ENCODE peak calls at places on chromosomes 2 and 18, in seven cellular contexts. One of them, this sample, is unnamed.
A peak's percentile ranks its signal among the peaks of the same experiment; 100 is the strongest.

GRCh38 chr2:137888845-137889244 is 75.4 kb upstream of the HNMT start:
- DNase-seq in activated CD4-positive, alpha-beta T cell treated with anti-CD3 and anti-CD28 coated beads for 24 hours: no peak
- DNase-seq in Calu3: peak; percentile 77
- DNase-seq in H4: peak; percentile 48
- DNase-seq in stimulated activated naive CD4-positive, alpha-beta T cell: no peak
- DNase-seq in T-helper 1 cell: no peak
- DNase-seq in H1: peak; percentile 13
- DNase-seq in this sample: no peak

GRCh38 chr2:144357623-144358400 is 162.1 kb downstream of the ZEB2 start:
- DNase-seq in activated CD4-positive, alpha-beta T cell treated with anti-CD3 and anti-CD28 coated beads for 24 hours: no peak
- DNase-seq in Calu3: peak; percentile 60
- DNase-seq in H4: peak; percentile 96
- DNase-seq in stimulated activated naive CD4-positive, alpha-beta T cell: no peak
- DNase-seq in T-helper 1 cell: peak; percentile 83
- DNase-seq in H1: no peak
- DNase-seq in this sample: no peak

GRCh38 chr2:32688511-32688910 is 60.7 kb downstream of the TTC27 start:
- DNase-seq in activated CD4-positive, alpha-beta T cell treated with anti-CD3 and anti-CD28 coated beads for 24 hours: no peak
- DNase-seq in Calu3: no peak
- DNase-seq in H4: no peak
- DNase-seq in stimulated activated naive CD4-positive, alpha-beta T cell: no peak
- DNase-seq in T-helper 1 cell: no peak
- DNase-seq in H1: no peak
- DNase-seq in this sample: no peak

GRCh38 chr2:161104054-161104553 is 56.1 kb upstream of the TANK start:
- DNase-seq in activated CD4-positive, alpha-beta T cell treated with anti-CD3 and anti-CD28 coated beads for 24 hours: no peak
- DNase-seq in Calu3: no peak
- DNase-seq in H4: no peak
- DNase-seq in stimulated activated naive CD4-positive, alpha-beta T cell: no peak
- DNase-seq in T-helper 1 cell: peak; percentile 73
- DNase-seq in H1: no peak
- DNase-seq in this sample: no peak

GRCh38 chr18:13643261-13643671 is 83.1 kb downstream of the FAM210A start:
- DNase-seq in activated CD4-positive, alpha-beta T cell treated with anti-CD3 and anti-CD28 coated beads for 24 hours: no peak
- DNase-seq in Calu3: no peak
- DNase-seq in H4: no peak
- DNase-seq in stimulated activated naive CD4-positive, alpha-beta T cell: no peak
- DNase-seq in T-helper 1 cell: no peak
- DNase-seq in H1: no peak
- DNase-seq in this sample: no peak

GRCh38 chr18:49566217-49566616 is 4.4 kb downstream of the LIPG start:
- DNase-seq in activated CD4-positive, alpha-beta T cell treated with anti-CD3 and anti-CD28 coated beads for 24 hours: no peak
- DNase-seq in Calu3: no peak
- DNase-seq in H4: no peak
- DNase-seq in stimulated activated naive CD4-positive, alpha-beta T cell: no peak
- DNase-seq in T-helper 1 cell: no peak
- DNase-seq in H1: no peak
- DNase-seq in this sample: no peak

GRCh38 chr2:32647180-32647651 is 19.4 kb downstream of the TTC27 start:
- DNase-seq in activated CD4-positive, alpha-beta T cell treated with anti-CD3 and anti-CD28 coated beads for 24 hours: no peak
- DNase-seq in Calu3: no peak
- DNase-seq in H4: no peak
- DNase-seq in stimulated activated naive CD4-positive, alpha-beta T cell: no peak
- DNase-seq in T-helper 1 cell: no peak
- DNase-seq in H1: no peak
- DNase-seq in this sample: no peak

GRCh38 chr18:61991201-61991600 is 98.4 kb upstream of the RNF152 start:
- DNase-seq in activated CD4-positive, alpha-beta T cell treated with anti-CD3 and anti-CD28 coated beads for 24 hours: no peak
- DNase-seq in Calu3: no peak
- DNase-seq in H4: peak; percentile 93
- DNase-seq in stimulated activated naive CD4-positive, alpha-beta T cell: no peak
- DNase-seq in T-helper 1 cell: no peak
- DNase-seq in H1: no peak
- DNase-seq in this sample: no peak

GRCh38 chr2:196459539-196459938 is 180.0 kb upstream of the CCDC150 start:
- DNase-seq in activated CD4-positive, alpha-beta T cell treated with anti-CD3 and anti-CD28 coated beads for 24 hours: no peak
- DNase-seq in Calu3: peak; percentile 35
- DNase-seq in H4: peak; percentile 72
- DNase-seq in stimulated activated naive CD4-positive, alpha-beta T cell: no peak
- DNase-seq in T-helper 1 cell: peak; percentile 28
- DNase-seq in H1: no peak
- DNase-seq in this sample: no peak

GRCh38 chr2:147428348-147428747 is 416.5 kb upstream of the ACVR2A start:
- DNase-seq in activated CD4-positive, alpha-beta T cell treated with anti-CD3 and anti-CD28 coated beads for 24 hours: no peak
- DNase-seq in Calu3: no peak
- DNase-seq in H4: no peak
- DNase-seq in stimulated activated naive CD4-positive, alpha-beta T cell: no peak
- DNase-seq in T-helper 1 cell: no peak
- DNase-seq in H1: no peak
- DNase-seq in this sample: no peak

GRCh38 chr2:43312751-43313641 is 86.6 kb upstream of the ZFP36L2 start:
- DNase-seq in activated CD4-positive, alpha-beta T cell treated with anti-CD3 and anti-CD28 coated beads for 24 hours: no peak
- DNase-seq in Calu3: no peak
- DNase-seq in H4: peak; percentile 81
- DNase-seq in stimulated activated naive CD4-positive, alpha-beta T cell: no peak
- DNase-seq in T-helper 1 cell: no peak
- DNase-seq in H1: no peak
- DNase-seq in this sample: no peak

GRCh38 chr2:239223029-239223329 is 177.8 kb downstream of the HDAC4 start:
- DNase-seq in activated CD4-positive, alpha-beta T cell treated with anti-CD3 and anti-CD28 coated beads for 24 hours: no peak
- DNase-seq in Calu3: no peak
- DNase-seq in H4: no peak
- DNase-seq in stimulated activated naive CD4-positive, alpha-beta T cell: no peak
- DNase-seq in T-helper 1 cell: no peak
- DNase-seq in H1: no peak
- DNase-seq in this sample: no peak

GRCh38 chr18:80246656-80247402 is 485 bp downstream of the PARD6G start:
- DNase-seq in activated CD4-positive, alpha-beta T cell treated with anti-CD3 and anti-CD28 coated beads for 24 hours: no peak
- DNase-seq in Calu3: no peak
- DNase-seq in H4: no peak
- DNase-seq in stimulated activated naive CD4-positive, alpha-beta T cell: no peak
- DNase-seq in T-helper 1 cell: no peak
- DNase-seq in H1: no peak
- DNase-seq in this sample: no peak

GRCh38 chr2:69735696-69736095 is 6.2 kb upstream of the ANXA4 start:
- DNase-seq in activated CD4-positive, alpha-beta T cell treated with anti-CD3 and anti-CD28 coated beads for 24 hours: no peak
- DNase-seq in Calu3: no peak
- DNase-seq in H4: no peak
- DNase-seq in stimulated activated naive CD4-positive, alpha-beta T cell: no peak
- DNase-seq in T-helper 1 cell: no peak
- DNase-seq in H1: no peak
- DNase-seq in this sample: no peak

GRCh38 chr18:3595282-3596273 is 145.6 kb downstream of the TGIF1 start:
- DNase-seq in activated CD4-positive, alpha-beta T cell treated with anti-CD3 and anti-CD28 coated beads for 24 hours: no peak
- DNase-seq in Calu3: peak; percentile 68
- DNase-seq in H4: peak; percentile 88
- DNase-seq in stimulated activated naive CD4-positive, alpha-beta T cell: no peak
- DNase-seq in T-helper 1 cell: peak; percentile 68
- DNase-seq in H1: no peak
- DNase-seq in this sample: no peak

GRCh38 chr2:178110681-178111080 is 1.6 kb upstream of the RBM45 start:
- DNase-seq in activated CD4-positive, alpha-beta T cell treated with anti-CD3 and anti-CD28 coated beads for 24 hours: no peak
- DNase-seq in Calu3: no peak
- DNase-seq in H4: no peak
- DNase-seq in stimulated activated naive CD4-positive, alpha-beta T cell: no peak
- DNase-seq in T-helper 1 cell: no peak
- DNase-seq in H1: no peak
- DNase-seq in this sample: no peak

GRCh38 chr18:39558658-39559057 is 1993.1 kb upstream of the CELF4 start:
- DNase-seq in activated CD4-positive, alpha-beta T cell treated with anti-CD3 and anti-CD28 coated beads for 24 hours: no peak
- DNase-seq in Calu3: no peak
- DNase-seq in H4: no peak
- DNase-seq in stimulated activated naive CD4-positive, alpha-beta T cell: no peak
- DNase-seq in T-helper 1 cell: no peak
- DNase-seq in H1: no peak
- DNase-seq in this sample: no peak

GRCh38 chr18:23920054-23920453 is 94.5 kb upstream of the TTC39C start:
- DNase-seq in activated CD4-positive, alpha-beta T cell treated with anti-CD3 and anti-CD28 coated beads for 24 hours: no peak
- DNase-seq in Calu3: no peak
- DNase-seq in H4: peak; percentile 34
- DNase-seq in stimulated activated naive CD4-positive, alpha-beta T cell: no peak
- DNase-seq in T-helper 1 cell: no peak
- DNase-seq in H1: no peak
- DNase-seq in this sample: no peak

GRCh38 chr2:112821142-112821541 is 15.4 kb downstream of the IL1B start:
- DNase-seq in activated CD4-positive, alpha-beta T cell treated with anti-CD3 and anti-CD28 coated beads for 24 hours: no peak
- DNase-seq in Calu3: no peak
- DNase-seq in H4: no peak
- DNase-seq in stimulated activated naive CD4-positive, alpha-beta T cell: no peak
- DNase-seq in T-helper 1 cell: peak; percentile 82
- DNase-seq in H1: no peak
- DNase-seq in this sample: no peak

GRCh38 chr2:75607988-75608683 is 38.4 kb upstream of the MRPL19 start:
- DNase-seq in activated CD4-positive, alpha-beta T cell treated with anti-CD3 and anti-CD28 coated beads for 24 hours: no peak
- DNase-seq in Calu3: no peak
- DNase-seq in H4: peak; percentile 4
- DNase-seq in stimulated activated naive CD4-positive, alpha-beta T cell: no peak
- DNase-seq in T-helper 1 cell: no peak
- DNase-seq in H1: no peak
- DNase-seq in this sample: no peak

GRCh38 chr2:118971245-118972122 is 29.5 kb downstream of the MARCO start:
- DNase-seq in activated CD4-positive, alpha-beta T cell treated with anti-CD3 and anti-CD28 coated beads for 24 hours: no peak
- DNase-seq in Calu3: peak; percentile 32
- DNase-seq in H4: no peak
- DNase-seq in stimulated activated naive CD4-positive, alpha-beta T cell: no peak
- DNase-seq in T-helper 1 cell: no peak
- DNase-seq in H1: peak; percentile 3
- DNase-seq in this sample: no peak

GRCh38 chr2:100616841-100617390 is 54.1 kb downstream of the PDCL3 start:
- DNase-seq in activated CD4-positive, alpha-beta T cell treated with anti-CD3 and anti-CD28 coated beads for 24 hours: no peak
- DNase-seq in Calu3: no peak
- DNase-seq in H4: no peak
- DNase-seq in stimulated activated naive CD4-positive, alpha-beta T cell: no peak
- DNase-seq in T-helper 1 cell: no peak
- DNase-seq in H1: no peak
- DNase-seq in this sample: no peak

GRCh38 chr2:8645176-8645831 is 36.6 kb upstream of the ID2 start:
- DNase-seq in activated CD4-positive, alpha-beta T cell treated with anti-CD3 and anti-CD28 coated beads for 24 hours: no peak
- DNase-seq in Calu3: no peak
- DNase-seq in H4: no peak
- DNase-seq in stimulated activated naive CD4-positive, alpha-beta T cell: no peak
- DNase-seq in T-helper 1 cell: no peak
- DNase-seq in H1: no peak
- DNase-seq in this sample: no peak

GRCh38 chr2:180495606-180496005 is 484.8 kb upstream of the UBE2E3 start:
- DNase-seq in activated CD4-positive, alpha-beta T cell treated with anti-CD3 and anti-CD28 coated beads for 24 hours: no peak
- DNase-seq in Calu3: no peak
- DNase-seq in H4: no peak
- DNase-seq in stimulated activated naive CD4-positive, alpha-beta T cell: no peak
- DNase-seq in T-helper 1 cell: no peak
- DNase-seq in H1: no peak
- DNase-seq in this sample: no peak

GRCh38 chr2:127172306-127172705 is 47.8 kb downstream of the CYP27C1 start:
- DNase-seq in activated CD4-positive, alpha-beta T cell treated with anti-CD3 and anti-CD28 coated beads for 24 hours: no peak
- DNase-seq in Calu3: no peak
- DNase-seq in H4: no peak
- DNase-seq in stimulated activated naive CD4-positive, alpha-beta T cell: no peak
- DNase-seq in T-helper 1 cell: no peak
- DNase-seq in H1: no peak
- DNase-seq in this sample: no peak

GRCh38 chr18:3340682-3341097 is 78.8 kb downstream of the MYL12B start:
- DNase-seq in activated CD4-positive, alpha-beta T cell treated with anti-CD3 and anti-CD28 coated beads for 24 hours: no peak
- DNase-seq in Calu3: no peak
- DNase-seq in H4: peak; percentile 74
- DNase-seq in stimulated activated naive CD4-positive, alpha-beta T cell: no peak
- DNase-seq in T-helper 1 cell: no peak
- DNase-seq in H1: no peak
- DNase-seq in this sample: no peak

GRCh38 chr2:238810321-238810720 is 37.6 kb upstream of the TWIST2 start:
- DNase-seq in activated CD4-positive, alpha-beta T cell treated with anti-CD3 and anti-CD28 coated beads for 24 hours: no peak
- DNase-seq in Calu3: no peak
- DNase-seq in H4: no peak
- DNase-seq in stimulated activated naive CD4-positive, alpha-beta T cell: no peak
- DNase-seq in T-helper 1 cell: no peak
- DNase-seq in H1: no peak
- DNase-seq in this sample: no peak

GRCh38 chr2:161606327-161606726 is 17.9 kb upstream of the SLC4A10 start:
- DNase-seq in activated CD4-positive, alpha-beta T cell treated with anti-CD3 and anti-CD28 coated beads for 24 hours: no peak
- DNase-seq in Calu3: no peak
- DNase-seq in H4: no peak
- DNase-seq in stimulated activated naive CD4-positive, alpha-beta T cell: no peak
- DNase-seq in T-helper 1 cell: no peak
- DNase-seq in H1: no peak
- DNase-seq in this sample: no peak

GRCh38 chr2:105143467-105144127 is 97.9 kb upstream of the GPR45 start:
- DNase-seq in activated CD4-positive, alpha-beta T cell treated with anti-CD3 and anti-CD28 coated beads for 24 hours: peak; percentile 7
- DNase-seq in Calu3: peak; percentile 17
- DNase-seq in H4: no peak
- DNase-seq in stimulated activated naive CD4-positive, alpha-beta T cell: no peak
- DNase-seq in T-helper 1 cell: peak; percentile 24
- DNase-seq in H1: no peak
- DNase-seq in this sample: no peak

GRCh38 chr2:47690132-47690531 is 92.8 kb upstream of the MSH6 start:
- DNase-seq in activated CD4-positive, alpha-beta T cell treated with anti-CD3 and anti-CD28 coated beads for 24 hours: no peak
- DNase-seq in Calu3: no peak
- DNase-seq in H4: no peak
- DNase-seq in stimulated activated naive CD4-positive, alpha-beta T cell: no peak
- DNase-seq in T-helper 1 cell: no peak
- DNase-seq in H1: no peak
- DNase-seq in this sample: no peak

GRCh38 chr2:226721541-226721940 is 78.1 kb downstream of the IRS1 start:
- DNase-seq in activated CD4-positive, alpha-beta T cell treated with anti-CD3 and anti-CD28 coated beads for 24 hours: no peak
- DNase-seq in Calu3: no peak
- DNase-seq in H4: no peak
- DNase-seq in stimulated activated naive CD4-positive, alpha-beta T cell: no peak
- DNase-seq in T-helper 1 cell: no peak
- DNase-seq in H1: no peak
- DNase-seq in this sample: no peak

GRCh38 chr2:20599001-20599600 is 51.8 kb downstream of the HS1BP3 start:
- DNase-seq in activated CD4-positive, alpha-beta T cell treated with anti-CD3 and anti-CD28 coated beads for 24 hours: no peak
- DNase-seq in Calu3: no peak
- DNase-seq in H4: no peak
- DNase-seq in stimulated activated naive CD4-positive, alpha-beta T cell: no peak
- DNase-seq in T-helper 1 cell: no peak
- DNase-seq in H1: no peak
- DNase-seq in this sample: no peak

GRCh38 chr18:13528739-13529392 is 197.5 kb downstream of the FAM210A start:
- DNase-seq in activated CD4-positive, alpha-beta T cell treated with anti-CD3 and anti-CD28 coated beads for 24 hours: no peak
- DNase-seq in Calu3: no peak
- DNase-seq in H4: no peak
- DNase-seq in stimulated activated naive CD4-positive, alpha-beta T cell: no peak
- DNase-seq in T-helper 1 cell: no peak
- DNase-seq in H1: no peak
- DNase-seq in this sample: no peak

GRCh38 chr2:224038049-224038829 is 847 bp downstream of the SERPINE2 start:
- DNase-seq in activated CD4-positive, alpha-beta T cell treated with anti-CD3 and anti-CD28 coated beads for 24 hours: peak; percentile 29
- DNase-seq in Calu3: peak; percentile 56
- DNase-seq in H4: no peak
- DNase-seq in stimulated activated naive CD4-positive, alpha-beta T cell: peak; percentile 8
- DNase-seq in T-helper 1 cell: peak; percentile 61
- DNase-seq in H1: no peak
- DNase-seq in this sample: no peak

GRCh38 chr2:172806426-172807008 is 70.9 kb downstream of the RAPGEF4 start:
- DNase-seq in activated CD4-positive, alpha-beta T cell treated with anti-CD3 and anti-CD28 coated beads for 24 hours: no peak
- DNase-seq in Calu3: no peak
- DNase-seq in H4: peak; percentile 50
- DNase-seq in stimulated activated naive CD4-positive, alpha-beta T cell: no peak
- DNase-seq in T-helper 1 cell: peak; percentile 8
- DNase-seq in H1: no peak
- DNase-seq in this sample: no peak